ENCODE peak calls at places on chromosome 4, in eight cellular contexts. M is IMR-90, U is cardiac muscle cell, R is PC-9, Z is tibial nerve, O is aorta, K is HepG2, F is breast epithelium. E is an unnamed sample. For H3K36me3, the result is how much of the 10 kb centered on the place peaks cover.

GRCh38 chr4:141102367-141102766 is 30.9 kb downstream of the RNF150 start:
- DNase-seq in M (peak), U (peak), R (peak), Z (no peak), O (no peak), K (no peak), F (no peak), E (peak)

GRCh38 chr4:125085-125820 is 952 bp downstream of the ZNF718 start:
- DNase-seq in M (peak), U (peak), R (peak), Z (no peak), O (peak), K (no peak), F (no peak), E (peak)

GRCh38 chr4:139642364-139642763 is 23.3 kb upstream of the MGST2 start:
- DNase-seq in M (peak), U (peak), R (no peak), Z (no peak), O (no peak), K (no peak), F (no peak), E (peak)

GRCh38 chr4:1008840-1009646 is 2.4 kb upstream of the FGFRL1 start:
- DNase-seq in M (no peak), U (no peak), R (peak), Z (no peak), O (peak), K (no peak), F (no peak), E (no peak)

GRCh38 chr4:98334461-98334860 is 73.3 kb downstream of the RAP1GDS1 start:
- DNase-seq in M (no peak), U (no peak), R (no peak), Z (no peak), O (no peak), K (no peak), F (no peak), E (no peak)

GRCh38 chr4:93764647-93765246 is 63.8 kb upstream of the ATOH1 start:
- DNase-seq in M (peak), U (peak), R (peak), Z (peak), O (no peak), K (peak), F (no peak), E (peak)

GRCh38 chr4:102196221-102196620 is 149.1 kb downstream of the SLC39A8 start:
- DNase-seq in M (no peak), U (peak), R (no peak), Z (no peak), O (no peak), K (no peak), F (no peak), E (peak)

GRCh38 chr4:92189146-92189545 is 114.6 kb upstream of the GRID2 start:
- DNase-seq in M (no peak), U (no peak), R (no peak), Z (no peak), O (no peak), K (no peak), F (no peak), E (no peak)

GRCh38 chr4:184382189-184382846 is 92.0 kb downstream of the IRF2 start:
- DNase-seq in M (no peak), U (no peak), R (no peak), Z (no peak), O (no peak), K (peak), F (no peak), E (no peak)

GRCh38 chr4:31791666-31792065 is 1071.5 kb downstream of the PCDH7 start:
- DNase-seq in M (no peak), U (no peak), R (no peak), Z (no peak), O (no peak), K (no peak), F (no peak), E (no peak)

GRCh38 chr4:74990276-74990675 is 57.4 kb downstream of the PARM1 start:
- DNase-seq in M (no peak), U (no peak), R (no peak), Z (no peak), O (no peak), K (no peak), F (no peak), E (no peak)

GRCh38 chr4:1451106-1451751 is 45.0 kb upstream of the NKX1-1 start:
- DNase-seq in M (no peak), U (no peak), R (no peak), Z (no peak), O (no peak), K (no peak), F (peak), E (no peak)

GRCh38 chr4:5774416-5775056 is 63.5 kb downstream of the EVC start:
- DNase-seq in M (no peak), U (no peak), R (no peak), Z (no peak), O (no peak), K (no peak), F (no peak), E (no peak)

GRCh38 chr4:176545886-176546285 is 226.1 kb downstream of the SPCS3 start:
- DNase-seq in M (peak), U (no peak), R (no peak), Z (no peak), O (no peak), K (no peak), F (no peak), E (no peak)

GRCh38 chr4:110527156-110527555 is 51.2 kb downstream of the ENPEP start:
- DNase-seq in M (no peak), U (no peak), R (no peak), Z (no peak), O (no peak), K (no peak), F (no peak), E (no peak)

GRCh38 chr4:1109898-1110506 is 3.4 kb downstream of the RNF212 start:
- DNase-seq in M (no peak), U (no peak), R (no peak), Z (no peak), O (no peak), K (peak), F (no peak), E (no peak)

GRCh38 chr4:3305610-3306371 is 13.0 kb downstream of the RGS12 start:
- DNase-seq in M (peak), U (peak), R (no peak), Z (no peak), O (peak), K (no peak), F (peak), E (peak)

GRCh38 chr4:54152846-54153600 is 53.1 kb downstream of the GSX2 start:
- DNase-seq in M (peak), U (peak), R (peak), Z (no peak), O (no peak), K (no peak), F (no peak), E (peak)

GRCh38 chr4:30068234-30068633 is 651.9 kb upstream of the PCDH7 start:
- DNase-seq in M (no peak), U (no peak), R (no peak), Z (no peak), O (no peak), K (no peak), F (no peak), E (no peak)

GRCh38 chr4:137707221-137707620 is 174.9 kb upstream of the PCDH18 start:
- DNase-seq in M (no peak), U (peak), R (no peak), Z (no peak), O (no peak), K (no peak), F (no peak), E (no peak)

GRCh38 chr4:4862665-4863482 is 3.4 kb downstream of the MSX1 start:
- DNase-seq in M (no peak), U (no peak), R (no peak), Z (no peak), O (no peak), K (no peak), F (no peak), E (no peak)

GRCh38 chr4:153651041-153651960 is 32.8 kb upstream of the TLR2 start:
- DNase-seq in M (no peak), U (no peak), R (no peak), Z (peak), O (peak), K (no peak), F (no peak), E (peak)

GRCh38 chr4:54971474-54971950 is 153.9 kb downstream of the KDR start:
- DNase-seq in M (peak), U (peak), R (peak), Z (peak), O (no peak), K (peak), F (no peak), E (peak)

GRCh38 chr4:26867914-26868684 is 7.5 kb downstream of the STIM2 start:
- DNase-seq in M (peak), U (peak), R (no peak), Z (no peak), O (no peak), K (no peak), F (no peak), E (no peak)

GRCh38 chr4:22515145-22515887 is 550 bp downstream of the ADGRA3 start:
- DNase-seq in M (peak), U (peak), R (peak), Z (peak), O (peak), K (peak), F (no peak), E (peak)

GRCh38 chr4:55768291-55768690 is 51.3 kb upstream of the EXOC1L start:
- DNase-seq in M (peak), U (peak), R (peak), Z (no peak), O (no peak), K (peak), F (no peak), E (peak)

GRCh38 chr4:6471303-6472007 is 959 bp downstream of the PPP2R2C start:
- DNase-seq in M (no peak), U (no peak), R (no peak), Z (no peak), O (no peak), K (no peak), F (peak), E (no peak)

DNA sequence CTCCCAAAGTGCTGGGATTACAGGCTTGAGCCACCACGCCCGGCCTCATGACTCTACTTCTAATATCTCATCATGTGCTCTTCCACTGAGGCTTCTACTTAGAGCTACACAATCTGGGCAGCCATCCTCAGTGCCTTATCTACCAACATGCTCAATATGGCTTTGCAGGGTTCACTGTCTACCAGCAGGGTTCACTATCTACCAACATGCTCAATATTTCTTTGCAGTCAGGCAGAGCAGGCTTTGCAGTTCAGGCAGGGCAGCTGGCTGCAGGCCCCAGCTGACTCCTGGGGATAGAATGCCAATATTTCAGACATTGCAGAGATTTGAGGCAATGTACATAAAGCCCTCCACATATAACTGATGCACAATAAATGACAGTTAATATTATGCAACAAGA is 47.5 kb downstream of the PKD2 start:
- DNase-seq in M (peak), U (peak), R (peak), Z (peak), O (no peak), K (peak), F (no peak), E (peak)
- H3K36me3 ChIP-seq in M (under half), U (under half), R (under half), Z (half or more), O (under half), K (under half), F (under half), E (under half)

GRCh38 chr4:76755756-76756155 is 142.2 kb downstream of the SOWAHB start:
- DNase-seq in M (no peak), U (no peak), R (no peak), Z (no peak), O (no peak), K (no peak), F (no peak), E (no peak)

GRCh38 chr4:76757418-76757910 is 140.5 kb downstream of the SOWAHB start:
- DNase-seq in M (no peak), U (no peak), R (no peak), Z (no peak), O (no peak), K (no peak), F (no peak), E (no peak)

GRCh38 chr4:76758290-76758882 is 139.6 kb downstream of the SOWAHB start:
- DNase-seq in M (peak), U (peak), R (peak), Z (peak), O (no peak), K (peak), F (no peak), E (peak)

GRCh38 chr4:76754439-76754838 is 143.5 kb downstream of the SOWAHB start:
- DNase-seq in M (no peak), U (no peak), R (no peak), Z (no peak), O (no peak), K (no peak), F (no peak), E (no peak)

DNA sequence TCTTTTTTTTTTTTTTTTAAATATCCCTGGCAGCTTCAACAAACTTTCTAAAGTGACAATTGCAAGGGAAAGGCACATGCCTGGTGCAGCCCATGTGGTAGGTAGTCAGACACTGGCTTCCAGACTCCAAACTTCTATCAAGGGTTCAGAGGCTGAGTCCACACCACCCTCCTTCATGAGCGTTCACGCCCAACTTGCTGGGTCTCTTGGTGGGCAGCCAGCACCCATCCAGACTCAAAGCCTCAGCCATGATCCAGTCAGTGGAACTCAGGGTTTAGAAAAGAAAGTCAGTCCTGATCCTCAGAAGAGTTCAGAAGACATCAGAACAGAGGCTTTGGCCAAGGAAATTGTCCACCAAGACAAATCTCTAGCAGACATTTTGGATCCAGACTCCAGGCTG is 141.5 kb downstream of the SOWAHB start:
- DNase-seq in M (no peak), U (no peak), R (no peak), Z (no peak), O (no peak), K (no peak), F (no peak), E (no peak)
- H3K36me3 ChIP-seq in M (under half), U (under half), R (under half), Z (under half), O (under half), K (under half), F (under half), E (under half)

DNA sequence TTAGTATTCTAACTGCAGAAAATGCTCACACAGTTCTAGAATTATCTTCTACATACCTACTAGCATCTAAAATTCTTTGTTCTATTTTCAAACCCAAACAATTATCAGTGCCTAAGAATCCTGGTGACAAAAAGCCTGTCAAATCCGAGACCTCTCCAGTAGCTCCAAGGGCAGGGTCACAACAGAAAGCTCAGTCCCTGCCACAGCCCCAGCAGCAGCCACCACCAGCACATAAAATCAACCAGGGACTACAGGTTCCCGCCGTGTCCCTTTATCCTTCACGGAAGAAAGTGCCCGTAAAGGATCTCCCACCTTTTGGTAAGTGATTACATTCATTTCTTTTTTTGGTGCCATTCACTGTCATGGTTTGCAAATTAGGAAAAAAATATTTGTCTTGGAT is 243.8 kb downstream of the RAPGEF2 start:
- DNase-seq in M (no peak), U (no peak), R (no peak), Z (no peak), O (no peak), K (no peak), F (no peak), E (no peak)
- H3K36me3 ChIP-seq in M (under half), U (half or more), R (under half), Z (half or more), O (under half), K (under half), F (under half), E (under half)

GRCh38 chr4:145776208-145776607 is 96.3 kb downstream of the C4orf51 start:
- DNase-seq in M (no peak), U (no peak), R (no peak), Z (no peak), O (no peak), K (no peak), F (no peak), E (no peak)
- H3K36me3 ChIP-seq in M (under half), U (under half), R (under half), Z (under half), O (under half), K (under half), F (under half), E (under half)

GRCh38 chr4:122195718-122196117 is 43.6 kb downstream of the BLTP1 start:
- DNase-seq in M (no peak), U (no peak), R (no peak), Z (no peak), O (no peak), K (no peak), F (no peak), E (peak)
- H3K36me3 ChIP-seq in M (under half), U (under half), R (under half), Z (half or more), O (under half), K (under half), F (under half), E (under half)

GRCh38 chr4:8225290-8225625 is 26.2 kb downstream of the SH3TC1 start:
- DNase-seq in M (no peak), U (no peak), R (no peak), Z (no peak), O (no peak), K (no peak), F (no peak), E (no peak)
- H3K36me3 ChIP-seq in M (under half), U (under half), R (under half), Z (under half), O (under half), K (under half), F (under half), E (under half)

E was measured in bronchial epithelial cell.